ENCODE peak calls at places on chromosomes 6 and 20, in seven cellular contexts. K is RWPE1; W is OCI-LY7; Q is AG09319; J is CD4-positive, alpha-beta T cell; D is naive thymus-derived CD4-positive, alpha-beta T cell; L is NCI-H2081 treated with DMSO at 0.1 percent for 48 hours. U is an unnamed sample.

GRCh38 chr20:53940883-53941546 is 129.4 kb downstream of the BCAS1 start:
- DNase-seq in K (no peak), W (peak), Q (peak), J (no peak), D (no peak), L (no peak), U (no peak)

GRCh38 chr6:16698163-16698533 is 63.1 kb downstream of the ATXN1 start:
- DNase-seq in K (no peak), W (no peak), Q (no peak), J (no peak), D (no peak), L (no peak), U (no peak)

GRCh38 chr20:19934792-19935491 is 82.2 kb upstream of the NAA20 start:
- DNase-seq in K (peak), W (no peak), Q (no peak), J (no peak), D (no peak), L (no peak), U (peak)

GRCh38 chr20:43238833-43239232 is 49.1 kb upstream of the PTPRT start:
- DNase-seq in K (peak), W (peak), Q (no peak), J (no peak), D (no peak), L (no peak), U (no peak)

GRCh38 chr6:119148102-119148824 is 69.8 kb upstream of the FAM184A start:
- DNase-seq in K (peak), W (peak), Q (peak), J (no peak), D (no peak), L (no peak), U (peak)

GRCh38 chr6:28980137-28980796 is 24.8 kb downstream of the ZNF311 start:
- DNase-seq in K (no peak), W (no peak), Q (no peak), J (no peak), D (no peak), L (no peak), U (no peak)

GRCh38 chr6:46972521-46972920 is 50.8 kb upstream of the ADGRF5 start:
- DNase-seq in K (no peak), W (no peak), Q (no peak), J (no peak), D (no peak), L (no peak), U (no peak)

GRCh38 chr6:45002390-45002789 is 325.7 kb upstream of the RUNX2 start:
- DNase-seq in K (no peak), W (no peak), Q (peak), J (no peak), D (no peak), L (no peak), U (no peak)

GRCh38 chr6:26240981-26241770 is 123.8 kb upstream of the BTN3A2 start:
- DNase-seq in K (no peak), W (no peak), Q (no peak), J (no peak), D (peak), L (no peak), U (no peak)

GRCh38 chr20:56730003-56730402 is 100.9 kb downstream of the TFAP2C start:
- DNase-seq in K (peak), W (no peak), Q (no peak), J (no peak), D (no peak), L (no peak), U (no peak)

GRCh38 chr6:22149501-22150490 is 147.0 kb downstream of the PRL start:
- DNase-seq in K (no peak), W (no peak), Q (no peak), J (no peak), D (no peak), L (peak), U (no peak)

GRCh38 chr20:32482251-32483220 is 102.6 kb downstream of the NOL4L start:
- DNase-seq in K (no peak), W (no peak), Q (no peak), J (no peak), D (peak), L (no peak), U (no peak)

GRCh38 chr6:98836025-98836961 is 1.9 kb downstream of the POU3F2 start:
- DNase-seq in K (no peak), W (no peak), Q (no peak), J (no peak), D (no peak), L (no peak), U (no peak)

GRCh38 chr6:131946404-131946991 is 4.7 kb downstream of the CCN2 start:
- DNase-seq in K (no peak), W (no peak), Q (no peak), J (no peak), D (no peak), L (no peak), U (no peak)

GRCh38 chr6:131923356-131923755 is 27.8 kb downstream of the CCN2 start:
- DNase-seq in K (no peak), W (peak), Q (no peak), J (no peak), D (no peak), L (no peak), U (peak)

GRCh38 chr6:17352302-17352701 is 41.1 kb upstream of the CAP2 start:
- DNase-seq in K (no peak), W (no peak), Q (no peak), J (no peak), D (no peak), L (no peak), U (no peak)

GRCh38 chr20:63076421-63076820 is 69.7 kb upstream of the BHLHE23 start:
- DNase-seq in K (no peak), W (no peak), Q (no peak), J (no peak), D (no peak), L (no peak), U (no peak)

GRCh38 chr6:93341900-93342613 is 77.3 kb downstream of the EPHA7 start:
- DNase-seq in K (no peak), W (no peak), Q (no peak), J (no peak), D (no peak), L (peak), U (no peak)

GRCh38 chr6:111844921-111845320 is 28.3 kb downstream of the FYN start:
- DNase-seq in K (no peak), W (no peak), Q (no peak), J (no peak), D (no peak), L (no peak), U (no peak)

GRCh38 chr6:20789162-20789561 is 254.9 kb downstream of the CDKAL1 start:
- DNase-seq in K (no peak), W (no peak), Q (peak), J (no peak), D (no peak), L (peak), U (no peak)

GRCh38 chr20:7010584-7010983 is 243.1 kb downstream of the BMP2 start:
- DNase-seq in K (peak), W (no peak), Q (no peak), J (no peak), D (no peak), L (no peak), U (no peak)

GRCh38 chr6:3308106-3308505 is 49.4 kb downstream of the PSMG4 start:
- DNase-seq in K (no peak), W (no peak), Q (no peak), J (no peak), D (no peak), L (no peak), U (no peak)

GRCh38 chr6:46128476-46128875 is 1.3 kb upstream of the ENPP4 start:
- DNase-seq in K (no peak), W (peak), Q (no peak), J (no peak), D (no peak), L (no peak), U (no peak)

GRCh38 chr6:118783931-118784528 is 109.9 kb upstream of the ASF1A start:
- DNase-seq in K (no peak), W (no peak), Q (no peak), J (no peak), D (no peak), L (no peak), U (no peak)

U was measured in LoVo.